ENCODE peak calls at places on chromosomes 4 and X, in nine cellular contexts. F, K, C, E, L, G, S, P and A are unnamed samples.

GRCh38 chr4:5964030-5964429 is 54.2 kb downstream of the C4orf50 start:
- DNase-seq in G (no peak), P (no peak), K (no peak), S (no peak), C (no peak), L (no peak), F (no peak), E (no peak), A (no peak)

GRCh38 chr4:73341454-73341853 is 62.6 kb upstream of the ALB start:
- DNase-seq in C (peak), L (peak), S (peak), K (no peak), E (peak), G (peak), P (peak), F (peak), A (no peak)

GRCh38 chrX:40096395-40097091 is 1.2 kb downstream of the BCOR start:
- DNase-seq in E (no peak), P (peak), L (peak), G (peak), K (peak), C (peak), F (peak), S (no peak), A (no peak)

GRCh38 chr4:174154455-174154854 is 129.0 kb downstream of the FBXO8 start:
- DNase-seq in E (peak), P (peak), C (peak), F (peak), S (no peak), G (peak), K (peak), L (peak), A (peak)

GRCh38 chrX:71606536-71607216 is 11.6 kb downstream of the CXCR3 start:
- DNase-seq in F (no peak), L (no peak), P (no peak), G (no peak), C (peak), K (no peak), S (no peak), E (no peak), A (no peak)

GRCh38 chr4:56244681-56245080 is 142.6 kb downstream of the AASDH start:
- DNase-seq in P (no peak), C (no peak), G (no peak), L (no peak), F (no peak), E (no peak), K (no peak), S (no peak), A (no peak)

GRCh38 chrX:43474321-43474720 is 181.8 kb upstream of the MAOA start:
- DNase-seq in L (no peak), G (no peak), C (no peak), F (no peak), K (no peak), E (no peak), S (no peak), P (peak), A (no peak)

GRCh38 chr4:11529625-11530201 is 101.0 kb upstream of the HS3ST1 start:
- DNase-seq in S (no peak), K (no peak), E (no peak), P (no peak), F (peak), G (peak), C (peak), L (peak), A (no peak)

GRCh38 chr4:181860668-181861067 is 382.5 kb upstream of the TENM3 start:
- DNase-seq in P (no peak), E (peak), F (peak), K (no peak), G (peak), L (no peak), S (no peak), C (no peak), A (no peak)

GRCh38 chr4:10677796-10678497 is 6.6 kb downstream of the CLNK start:
- DNase-seq in S (no peak), P (no peak), G (no peak), C (no peak), E (no peak), L (no peak), F (no peak), K (no peak), A (no peak)

GRCh38 chr4:122249357-122249756 is 97.2 kb downstream of the BLTP1 start:
- DNase-seq in S (no peak), C (no peak), P (no peak), G (no peak), F (no peak), L (no peak), K (no peak), E (no peak), A (no peak)

GRCh38 chrX:48540015-48540350 is 469 bp downstream of the TBC1D25 start:
- DNase-seq in F (peak), G (peak), E (peak), C (peak), S (no peak), L (peak), P (peak), K (no peak), A (no peak)

GRCh38 chrX:49270249-49270921 is 792 bp downstream of the PPP1R3F start:
- DNase-seq in P (no peak), L (peak), E (no peak), C (no peak), F (no peak), S (no peak), G (no peak), K (no peak), A (no peak)

GRCh38 chr4:76550966-76551780 is 116.1 kb downstream of the SHROOM3 start:
- DNase-seq in F (peak), E (no peak), G (no peak), C (no peak), P (peak), L (no peak), K (no peak), S (no peak), A (no peak)

GRCh38 chr4:21710212-21710843 is 238.2 kb downstream of the KCNIP4 start:
- DNase-seq in P (no peak), E (no peak), F (no peak), L (no peak), S (no peak), K (no peak), G (no peak), C (no peak), A (no peak)

GRCh38 chr4:101346562-101347266 is 612 bp downstream of the PPP3CA start:
- DNase-seq in S (no peak), C (peak), L (peak), K (peak), F (peak), G (peak), P (peak), E (peak), A (no peak)

GRCh38 chr4:152372444-152372843 is 163.4 kb downstream of the FBXW7 start:
- DNase-seq in E (no peak), C (no peak), G (no peak), P (no peak), S (no peak), L (no peak), K (no peak), F (no peak), A (no peak)

GRCh38 chr4:17595471-17596005 is 18.5 kb downstream of the LAP3 start:
- DNase-seq in K (no peak), C (no peak), S (no peak), F (no peak), G (no peak), P (no peak), L (no peak), E (no peak), A (no peak)

GRCh38 chrX:56343664-56344063 is 111.5 kb downstream of the KLF8 start:
- DNase-seq in L (no peak), E (no peak), S (no peak), G (no peak), C (no peak), P (no peak), F (no peak), K (no peak), A (no peak)

GRCh38 chr4:99723555-99724450 is 66.2 kb upstream of the C4orf54 start:
- DNase-seq in C (peak), P (peak), E (peak), L (peak), S (peak), F (peak), K (peak), G (peak), A (no peak)

GRCh38 chrX:125374169-125374568 is 54.5 kb downstream of the TEX13C start:
- DNase-seq in F (no peak), S (no peak), L (no peak), P (no peak), C (no peak), K (no peak), E (no peak), G (no peak), A (no peak)

GRCh38 chrX:125382148-125382628 is 62.5 kb downstream of the TEX13C start:
- DNase-seq in S (no peak), C (no peak), P (no peak), L (no peak), F (no peak), E (no peak), K (no peak), G (no peak), A (no peak)

GRCh38 chrX:125382889-125383288 is 63.2 kb downstream of the TEX13C start:
- DNase-seq in P (no peak), E (no peak), L (no peak), C (no peak), K (no peak), F (no peak), S (no peak), G (no peak), A (no peak)

DNA sequence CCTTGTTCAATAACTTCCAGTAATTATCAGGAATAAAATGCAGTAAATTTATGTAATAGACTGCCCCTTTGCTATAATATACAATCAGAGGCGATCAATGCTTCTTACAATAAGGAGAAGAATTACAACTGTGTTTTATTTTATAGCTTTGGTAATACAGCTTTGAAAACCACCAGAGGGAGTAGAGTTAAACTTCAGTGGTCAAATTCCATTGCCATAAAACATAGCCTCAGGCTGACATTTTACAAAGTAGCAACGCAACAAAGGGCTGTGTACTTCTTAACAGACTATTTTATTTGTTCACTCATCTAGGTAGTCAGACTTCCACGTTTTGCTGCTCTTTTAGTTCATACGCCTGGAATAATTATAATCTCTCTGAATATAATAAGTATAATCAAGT is 58.5 kb downstream of the TEX13C start:
- DNase-seq in K (no peak), S (no peak), E (no peak), L (no peak), P (no peak), G (no peak), F (no peak), C (no peak), A (no peak)
- TF ChIP-seq CTCF in K (no peak), S (no peak), E (no peak), L (no peak), P (no peak), G (no peak), F (no peak), C (no peak), A (no peak)

DNA sequence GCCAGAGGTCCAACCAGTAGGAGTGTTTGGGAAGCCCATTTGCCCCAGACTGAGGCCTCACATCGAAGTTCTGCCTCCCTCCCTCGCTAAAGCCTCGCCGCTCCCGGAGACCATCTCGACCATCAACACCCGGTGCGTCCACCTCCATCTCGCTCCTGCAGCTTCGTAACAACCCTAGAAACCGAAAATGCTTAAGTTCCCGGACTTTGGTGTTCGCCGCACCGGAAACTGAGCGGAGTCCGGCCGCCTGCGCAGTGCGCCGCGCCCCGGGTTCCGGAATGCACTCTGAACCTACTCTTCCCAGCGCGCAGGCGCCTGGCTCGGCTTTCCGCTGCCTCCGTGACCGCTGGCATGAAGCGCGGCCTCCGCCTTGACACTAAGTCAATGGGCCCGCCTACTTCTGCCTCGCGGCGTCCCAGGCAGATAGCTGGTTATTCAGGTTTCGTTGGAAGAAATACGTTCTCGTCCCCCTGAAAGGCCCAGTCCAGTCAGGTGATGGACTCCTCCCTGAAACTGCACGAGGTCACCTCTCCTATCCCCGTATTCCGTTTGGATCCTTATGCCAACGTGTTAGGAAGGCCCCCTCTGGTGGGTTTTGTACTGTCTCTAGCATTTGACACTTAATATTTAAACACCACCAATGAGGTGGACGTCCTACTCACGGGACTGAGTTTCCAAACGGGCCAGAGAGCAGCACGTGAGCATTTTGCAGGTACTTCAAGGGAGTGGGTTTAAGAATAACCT is 21.4 kb downstream of the FABP2 start:
- DNase-seq in F (peak), S (peak), K (peak), E (peak), C (peak), L (peak), P (peak), G (peak), A (peak)
- TF ChIP-seq CTCF in F (no peak), S (peak), K (peak), E (peak), C (peak), L (no peak), P (no peak), G (no peak), A (no peak)

GRCh38 chrX:5042563-5042962 is 1186.1 kb downstream of the NLGN4X start:
- DNase-seq in P (no peak), F (no peak), C (no peak), G (no peak), K (no peak), S (no peak), E (no peak), L (no peak), A (no peak)
- TF ChIP-seq CTCF in P (no peak), F (no peak), C (no peak), G (no peak), K (no peak), S (no peak), E (no peak), L (no peak), A (no peak)

GRCh38 chr4:140305053-140305452 is 68.4 kb upstream of the SCOC start:
- DNase-seq in G (no peak), P (no peak), E (no peak), S (no peak), F (no peak), C (no peak), L (no peak), K (no peak), A (no peak)

GRCh38 chr4:140308366-140309123 is 64.9 kb upstream of the SCOC start:
- DNase-seq in S (peak), P (no peak), C (no peak), L (peak), K (peak), F (peak), E (peak), G (peak), A (peak)

GRCh38 chr4:140312101-140312500 is 61.3 kb upstream of the SCOC start:
- DNase-seq in F (no peak), L (no peak), K (no peak), P (no peak), G (no peak), E (no peak), S (no peak), C (no peak), A (no peak)

GRCh38 chr4:140315032-140315826 is 58.2 kb upstream of the SCOC start:
- DNase-seq in P (no peak), S (no peak), K (no peak), F (no peak), L (no peak), C (no peak), G (no peak), E (no peak), A (no peak)

GRCh38 chr4:140309124-140309870 is 64.1 kb upstream of the SCOC start:
- DNase-seq in S (no peak), F (peak), K (no peak), G (peak), E (peak), C (no peak), P (no peak), L (no peak), A (peak)
- TF ChIP-seq CTCF in S (no peak), F (peak), K (no peak), G (no peak), E (no peak), C (no peak), P (no peak), L (no peak), A (no peak)

GRCh38 chr4:89610236-89610635 is 226.7 kb downstream of the SNCA start:
- DNase-seq in G (no peak), P (no peak), E (no peak), C (no peak), F (no peak), S (no peak), L (no peak), K (no peak), A (no peak)
- TF ChIP-seq CTCF in G (no peak), P (no peak), E (no peak), C (no peak), F (no peak), S (no peak), L (no peak), K (no peak), A (no peak)

GRCh38 chrX:153746359-153746758 is 17.7 kb upstream of the PLXNB3 start:
- DNase-seq in L (no peak), F (no peak), S (no peak), C (no peak), G (no peak), K (no peak), P (no peak), E (no peak), A (no peak)

GRCh38 chrX:153740631-153741222 is 16.1 kb downstream of the ABCD1 start:
- DNase-seq in P (no peak), F (no peak), G (no peak), K (no peak), L (no peak), C (no peak), E (no peak), S (no peak), A (no peak)

GRCh38 chrX:153739754-153740486 is 15.3 kb downstream of the ABCD1 start:
- DNase-seq in P (no peak), L (no peak), E (no peak), K (no peak), G (no peak), F (no peak), C (no peak), S (no peak), A (no peak)

GRCh38 chrX:153741446-153741845 is 16.8 kb downstream of the ABCD1 start:
- DNase-seq in P (no peak), K (no peak), E (no peak), S (no peak), F (no peak), L (no peak), G (no peak), C (no peak), A (no peak)

GRCh38 chrX:153744210-153745066 is 19.6 kb upstream of the PLXNB3 start:
- DNase-seq in L (no peak), F (no peak), S (no peak), E (no peak), P (no peak), C (peak), K (peak), G (no peak), A (no peak)
- TF ChIP-seq CTCF in L (peak), F (peak), S (no peak), E (no peak), P (no peak), C (no peak), K (no peak), G (no peak), A (peak)

GRCh38 chr4:123994917-123995316 is 598.3 kb downstream of the SPRY1 start:
- DNase-seq in S (no peak), P (no peak), F (no peak), C (no peak), G (no peak), L (no peak), K (no peak), E (no peak), A (no peak)
- TF ChIP-seq CTCF in S (no peak), P (no peak), F (peak), C (no peak), G (no peak), L (peak), K (no peak), E (peak), A (no peak)

GRCh38 chrX:35726176-35726575 is 72.0 kb upstream of the MAGEB16 start:
- DNase-seq in L (peak), G (peak), C (peak), K (no peak), P (peak), F (peak), S (no peak), E (no peak), A (no peak)
- TF ChIP-seq CTCF in L (no peak), G (no peak), C (no peak), K (no peak), P (peak), F (peak), S (no peak), E (no peak), A (no peak)

GRCh38 chrX:50751091-50751490 is 62.9 kb downstream of the SHROOM4 start:
- DNase-seq in E (no peak), C (no peak), G (no peak), S (no peak), P (no peak), F (no peak), K (no peak), L (no peak), A (no peak)

DNA sequence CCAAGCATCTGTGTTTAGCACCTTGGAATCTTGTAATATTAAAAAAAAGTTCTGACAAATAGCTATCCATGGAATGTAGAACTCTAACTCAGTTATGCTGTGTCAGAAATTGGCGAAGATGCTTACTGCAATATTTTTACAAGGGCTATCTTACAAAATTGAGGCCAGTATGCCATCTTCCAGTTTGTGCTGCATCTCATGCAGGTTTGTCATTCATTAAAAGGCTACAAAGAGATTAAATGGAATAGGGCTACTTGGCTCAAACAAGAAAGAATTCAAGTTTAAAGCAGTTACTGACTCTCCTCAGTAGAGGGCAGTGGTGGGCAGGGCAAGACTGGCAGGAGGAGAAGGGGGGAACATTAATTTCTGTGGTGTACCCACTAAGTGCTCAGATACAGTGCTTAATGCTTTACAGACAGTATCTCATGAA is 66.5 kb downstream of the SHROOM4 start:
- DNase-seq in F (peak), P (peak), S (peak), C (peak), E (peak), L (peak), K (no peak), G (peak), A (peak)
- TF ChIP-seq CTCF in F (peak), P (peak), S (peak), C (peak), E (peak), L (peak), K (peak), G (peak), A (peak)